ENCODE peak calls at places on chromosomes 12 and 14, in nine cellular contexts. One of them, this sample, is unnamed.

GRCh38 chr12:98002887-98003493 is 512.4 kb upstream of the TMPO start:
- DNase-seq in upper lobe of left lung: no peak
- DNase-seq in K562: peak; percentile 7
- DNase-seq in heart left ventricle: no peak
- DNase-seq in ovary: no peak
- DNase-seq in tibial nerve: no peak
- DNase-seq in H1: peak; percentile 75
- DNase-seq in esophagus squamous epithelium: no peak
- DNase-seq in A549: peak; percentile 26
- DNase-seq in this sample: peak; percentile 66

GRCh38 chr12:15982471-15982870 is 71.3 kb downstream of the DERA start:
- DNase-seq in upper lobe of left lung: no peak
- DNase-seq in K562: no peak
- DNase-seq in heart left ventricle: no peak
- DNase-seq in ovary: no peak
- DNase-seq in tibial nerve: no peak
- DNase-seq in H1: no peak
- DNase-seq in esophagus squamous epithelium: no peak
- DNase-seq in A549: peak; percentile 15
- DNase-seq in this sample: no peak

GRCh38 chr14:70836946-70837345 is 27.6 kb upstream of the MAP3K9 start:
- DNase-seq in upper lobe of left lung: no peak
- DNase-seq in K562: no peak
- DNase-seq in heart left ventricle: no peak
- DNase-seq in ovary: no peak
- DNase-seq in tibial nerve: no peak
- DNase-seq in H1: no peak
- DNase-seq in esophagus squamous epithelium: no peak
- DNase-seq in A549: no peak
- DNase-seq in this sample: no peak

GRCh38 chr14:30656190-30656632 is 34.1 kb downstream of the SCFD1 start:
- DNase-seq in upper lobe of left lung: no peak
- DNase-seq in K562: peak; percentile 13
- DNase-seq in heart left ventricle: no peak
- DNase-seq in ovary: no peak
- DNase-seq in tibial nerve: no peak
- DNase-seq in H1: peak; percentile 66
- DNase-seq in esophagus squamous epithelium: no peak
- DNase-seq in A549: peak; percentile 21
- DNase-seq in this sample: peak; percentile 51

GRCh38 chr12:31651893-31652521 is 7.5 kb upstream of the ETFBKMT start:
- DNase-seq in upper lobe of left lung: no peak
- DNase-seq in K562: no peak
- DNase-seq in heart left ventricle: no peak
- DNase-seq in ovary: no peak
- DNase-seq in tibial nerve: no peak
- DNase-seq in H1: no peak
- DNase-seq in esophagus squamous epithelium: no peak
- DNase-seq in A549: no peak
- DNase-seq in this sample: peak; percentile 71

GRCh38 chr12:66768293-66768692 is 89.4 kb upstream of the GRIP1 start:
- DNase-seq in upper lobe of left lung: no peak
- DNase-seq in K562: no peak
- DNase-seq in heart left ventricle: no peak
- DNase-seq in ovary: no peak
- DNase-seq in tibial nerve: no peak
- DNase-seq in H1: no peak
- DNase-seq in esophagus squamous epithelium: no peak
- DNase-seq in A549: no peak
- DNase-seq in this sample: no peak

GRCh38 chr12:130879212-130879686 is 7.4 kb downstream of the RAN start:
- DNase-seq in upper lobe of left lung: peak; percentile 31
- DNase-seq in K562: peak; percentile 22
- DNase-seq in heart left ventricle: no peak
- DNase-seq in ovary: no peak
- DNase-seq in tibial nerve: no peak
- DNase-seq in H1: peak; percentile 53
- DNase-seq in esophagus squamous epithelium: no peak
- DNase-seq in A549: no peak
- DNase-seq in this sample: no peak

GRCh38 chr12:14930299-14930698 is 8.0 kb downstream of the ERP27 start:
- DNase-seq in upper lobe of left lung: no peak
- DNase-seq in K562: no peak
- DNase-seq in heart left ventricle: no peak
- DNase-seq in ovary: no peak
- DNase-seq in tibial nerve: no peak
- DNase-seq in H1: no peak
- DNase-seq in esophagus squamous epithelium: no peak
- DNase-seq in A549: no peak
- DNase-seq in this sample: no peak

GRCh38 chr12:110079477-110080400 is 31.4 kb upstream of the C12orf76 start:
- DNase-seq in upper lobe of left lung: no peak
- DNase-seq in K562: peak; percentile 90
- DNase-seq in heart left ventricle: peak; percentile 49
- DNase-seq in ovary: no peak
- DNase-seq in tibial nerve: peak; percentile 38
- DNase-seq in H1: no peak
- DNase-seq in esophagus squamous epithelium: no peak
- DNase-seq in A549: peak; percentile 63
- DNase-seq in this sample: peak; percentile 61

GRCh38 chr12:15787801-15788200 is 1.4 kb downstream of the EPS8 start:
- DNase-seq in upper lobe of left lung: no peak
- DNase-seq in K562: no peak
- DNase-seq in heart left ventricle: no peak
- DNase-seq in ovary: no peak
- DNase-seq in tibial nerve: no peak
- DNase-seq in H1: no peak
- DNase-seq in esophagus squamous epithelium: no peak
- DNase-seq in A549: no peak
- DNase-seq in this sample: no peak

GRCh38 chr12:70721958-70722357 is 84.7 kb upstream of the PTPRB start:
- DNase-seq in upper lobe of left lung: no peak
- DNase-seq in K562: no peak
- DNase-seq in heart left ventricle: no peak
- DNase-seq in ovary: no peak
- DNase-seq in tibial nerve: no peak
- DNase-seq in H1: no peak
- DNase-seq in esophagus squamous epithelium: no peak
- DNase-seq in A549: no peak
- DNase-seq in this sample: no peak

GRCh38 chr12:70719672-70720420 is 82.6 kb upstream of the PTPRB start:
- DNase-seq in upper lobe of left lung: no peak
- DNase-seq in K562: peak; percentile 37
- DNase-seq in heart left ventricle: peak; percentile 39
- DNase-seq in ovary: no peak
- DNase-seq in tibial nerve: no peak
- DNase-seq in H1: peak; percentile 73
- DNase-seq in esophagus squamous epithelium: no peak
- DNase-seq in A549: no peak
- DNase-seq in this sample: peak; percentile 20

GRCh38 chr12:70722584-70723343 is 85.5 kb upstream of the PTPRB start:
- DNase-seq in upper lobe of left lung: no peak
- DNase-seq in K562: no peak
- DNase-seq in heart left ventricle: no peak
- DNase-seq in ovary: no peak
- DNase-seq in tibial nerve: no peak
- DNase-seq in H1: no peak
- DNase-seq in esophagus squamous epithelium: no peak
- DNase-seq in A549: no peak
- DNase-seq in this sample: peak; percentile 62

GRCh38 chr12:70721216-70721615 is 84.0 kb upstream of the PTPRB start:
- DNase-seq in upper lobe of left lung: no peak
- DNase-seq in K562: no peak
- DNase-seq in heart left ventricle: no peak
- DNase-seq in ovary: no peak
- DNase-seq in tibial nerve: no peak
- DNase-seq in H1: no peak
- DNase-seq in esophagus squamous epithelium: no peak
- DNase-seq in A549: no peak
- DNase-seq in this sample: no peak

GRCh38 chr12:70724444-70724843 is 87.2 kb upstream of the PTPRB start:
- DNase-seq in upper lobe of left lung: no peak
- DNase-seq in K562: peak; percentile 16
- DNase-seq in heart left ventricle: no peak
- DNase-seq in ovary: no peak
- DNase-seq in tibial nerve: no peak
- DNase-seq in H1: no peak
- DNase-seq in esophagus squamous epithelium: no peak
- DNase-seq in A549: no peak
- DNase-seq in this sample: no peak
- TF ChIP-seq CTCF in upper lobe of left lung: no peak
- TF ChIP-seq CTCF in K562: peak; percentile 44
- TF ChIP-seq CTCF in heart left ventricle: peak; percentile 29
- TF ChIP-seq CTCF in ovary: no peak
- TF ChIP-seq CTCF in tibial nerve: no peak
- TF ChIP-seq CTCF in H1: no peak
- TF ChIP-seq CTCF in esophagus squamous epithelium: no peak
- TF ChIP-seq CTCF in A549: peak; percentile 15
- TF ChIP-seq CTCF in this sample: no peak

DNA sequence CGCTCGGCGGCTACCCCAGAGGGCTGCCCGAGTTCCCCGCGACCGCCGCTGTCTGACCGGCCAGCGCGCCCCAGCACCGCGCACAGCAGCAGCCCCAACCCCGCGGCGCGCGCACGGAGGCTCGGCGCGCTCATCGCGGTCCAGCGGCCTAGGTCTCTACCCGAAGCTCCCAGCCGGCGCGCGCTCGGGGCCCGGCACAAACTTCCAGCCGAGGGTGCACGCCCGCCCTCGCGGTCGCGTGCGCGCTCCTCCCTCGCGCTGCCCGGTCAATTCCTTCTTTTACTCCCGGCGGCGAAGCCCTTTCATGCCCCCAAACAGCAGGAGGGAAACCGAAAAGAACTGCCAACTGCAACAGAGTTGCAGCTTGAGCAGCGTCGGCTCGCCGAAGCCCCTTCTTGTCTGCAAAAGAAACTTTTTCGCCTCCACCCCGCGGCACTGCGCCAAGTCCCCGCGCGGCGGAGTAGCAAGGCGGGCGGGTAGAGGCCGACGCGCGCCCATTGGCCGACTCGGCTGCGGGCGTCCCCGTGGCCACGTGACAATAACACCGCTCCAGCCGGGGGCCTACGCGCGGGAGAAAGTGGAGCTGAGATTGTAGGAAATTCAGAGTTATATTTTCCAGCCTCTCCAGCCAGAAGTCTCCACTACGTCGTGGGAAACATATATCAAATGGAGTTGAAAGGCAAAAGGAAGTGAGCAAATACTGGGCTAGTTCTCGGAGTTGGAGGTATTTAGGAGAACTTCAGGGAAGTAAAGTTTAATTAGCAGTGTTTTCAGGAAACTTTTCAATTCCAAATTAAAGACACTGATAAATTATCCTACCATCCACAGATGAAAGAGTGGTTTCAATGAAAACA is at the start of gene LRIG3:
- DNase-seq in upper lobe of left lung: peak; percentile 97
- DNase-seq in K562: peak; percentile 20
- DNase-seq in heart left ventricle: peak; percentile 89
- DNase-seq in ovary: peak; percentile 95
- DNase-seq in tibial nerve: peak; percentile 87
- DNase-seq in H1: peak; percentile 83
- DNase-seq in esophagus squamous epithelium: no peak
- DNase-seq in A549: peak; percentile 85
- DNase-seq in this sample: peak; percentile 89
- H3K4me3 ChIP-seq in upper lobe of left lung: peak within 1 kb of the TSS; percentile 64
- H3K4me3 ChIP-seq in K562: no peak within 1 kb of the TSS
- H3K4me3 ChIP-seq in heart left ventricle: peak within 1 kb of the TSS; percentile 71
- H3K4me3 ChIP-seq in ovary: peak within 1 kb of the TSS; percentile 85
- H3K4me3 ChIP-seq in tibial nerve: peak within 1 kb of the TSS; percentile 71
- H3K4me3 ChIP-seq in H1: peak within 1 kb of the TSS; percentile 50
- H3K4me3 ChIP-seq in esophagus squamous epithelium: peak within 1 kb of the TSS; percentile 86
- H3K4me3 ChIP-seq in A549: peak within 1 kb of the TSS; percentile 68
- H3K4me3 ChIP-seq in this sample: peak within 1 kb of the TSS; percentile 72

DNA sequence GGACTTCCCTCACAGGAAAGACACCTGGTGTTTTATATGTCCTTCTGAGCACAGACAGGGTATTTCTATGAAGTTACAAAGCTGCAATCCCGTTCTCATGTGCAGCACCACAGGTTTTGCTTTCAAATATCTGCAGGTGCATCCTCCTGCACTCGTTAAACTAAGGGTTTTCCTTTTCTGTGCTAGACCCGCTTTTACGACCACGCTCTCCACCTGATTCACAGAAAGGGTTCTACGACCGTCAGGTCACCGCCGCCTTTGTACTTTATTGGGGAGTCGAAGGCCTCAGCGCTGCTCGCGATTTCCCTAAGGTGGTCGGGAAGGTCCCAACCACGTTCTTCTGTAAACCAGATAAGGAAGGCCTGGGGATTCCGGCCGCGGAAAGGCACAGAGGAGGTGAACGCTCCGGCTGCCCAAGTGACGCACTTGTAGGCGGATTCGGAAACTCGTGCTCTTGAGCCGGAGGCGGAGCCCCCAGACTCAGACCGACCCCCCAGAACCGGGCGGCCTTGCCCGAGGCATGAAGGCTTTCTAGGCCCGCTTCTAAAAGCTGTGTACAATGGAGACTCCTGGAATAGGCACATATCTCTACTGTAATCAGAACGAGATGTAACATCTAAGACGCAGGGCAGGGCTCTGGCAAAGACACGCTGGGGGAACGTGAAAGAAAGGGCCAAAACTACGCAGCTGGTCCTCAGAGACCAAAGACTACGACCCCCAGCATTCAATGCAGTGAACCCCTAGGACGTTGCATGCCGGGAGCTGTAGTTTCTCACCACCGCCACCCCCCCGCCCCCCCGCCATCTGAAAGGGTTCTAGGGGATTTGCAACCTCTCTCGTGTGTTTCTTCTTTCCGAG is 930 bp upstream of the HSP90B1 start:
- DNase-seq in upper lobe of left lung: peak; percentile 88
- DNase-seq in K562: peak; percentile 90
- DNase-seq in heart left ventricle: peak; percentile 89
- DNase-seq in ovary: peak; percentile 91
- DNase-seq in tibial nerve: peak; percentile 55
- DNase-seq in H1: peak; percentile 85
- DNase-seq in esophagus squamous epithelium: peak; percentile 84
- DNase-seq in A549: peak; percentile 92
- DNase-seq in this sample: peak; percentile 91
- TF ChIP-seq POLR2A in upper lobe of left lung: no peak
- TF ChIP-seq POLR2A in K562: peak; percentile 74
- TF ChIP-seq POLR2A in heart left ventricle: no peak
- TF ChIP-seq POLR2A in ovary: peak; percentile 85
- TF ChIP-seq POLR2A in tibial nerve: peak; percentile 61
- TF ChIP-seq POLR2A in H1: no peak
- TF ChIP-seq POLR2A in esophagus squamous epithelium: no peak
- TF ChIP-seq POLR2A in A549: peak; percentile 72
- TF ChIP-seq POLR2A in this sample: peak; percentile 66

DNA sequence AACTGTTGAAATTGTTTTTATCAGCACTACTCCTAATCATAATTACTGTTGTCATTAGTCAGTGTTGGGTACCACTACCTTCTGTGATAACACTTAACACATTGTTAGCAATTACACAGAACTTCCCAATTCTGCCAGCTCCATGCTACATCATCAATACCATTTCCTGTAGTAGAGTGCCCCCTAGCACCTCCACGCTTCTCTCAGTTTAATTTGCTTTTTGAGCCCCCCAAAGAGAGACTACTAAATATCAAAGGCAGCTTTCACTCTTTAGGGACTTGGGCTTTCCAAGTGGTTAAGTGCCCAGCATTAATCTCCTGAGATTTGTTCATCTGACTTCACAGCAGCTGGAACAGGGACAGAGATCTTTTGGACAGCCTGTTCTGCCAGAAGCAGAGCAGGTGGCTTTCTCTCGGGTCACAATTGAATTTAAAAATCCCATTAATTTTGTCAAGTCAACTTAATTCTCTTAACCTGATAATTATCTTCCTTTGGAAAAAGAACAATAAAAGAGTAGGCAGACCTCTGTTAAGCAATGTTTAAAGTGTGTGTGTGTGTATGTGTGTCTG is 954.9 kb downstream of the DIO2 start:
- DNase-seq in upper lobe of left lung: no peak
- DNase-seq in K562: no peak
- DNase-seq in heart left ventricle: no peak
- DNase-seq in ovary: no peak
- DNase-seq in tibial nerve: no peak
- DNase-seq in H1: no peak
- DNase-seq in esophagus squamous epithelium: no peak
- DNase-seq in A549: no peak
- DNase-seq in this sample: no peak
- TF ChIP-seq CTCF in upper lobe of left lung: no peak
- TF ChIP-seq CTCF in K562: no peak
- TF ChIP-seq CTCF in heart left ventricle: no peak
- TF ChIP-seq CTCF in ovary: no peak
- TF ChIP-seq CTCF in tibial nerve: no peak
- TF ChIP-seq CTCF in H1: no peak
- TF ChIP-seq CTCF in esophagus squamous epithelium: no peak
- TF ChIP-seq CTCF in A549: no peak
- TF ChIP-seq CTCF in this sample: no peak

This sample was measured in adrenal gland.